ENCODE peak calls at places on chromosome 13, in five cellular contexts. R is CD4-positive, CD25-positive, alpha-beta regulatory T cell; U is A673; M is foreskin keratinocyte; H is adrenal gland. Q is an unnamed sample.

GRCh38 chr13:25973085-25973484 is 78.7 kb downstream of the SHISA2 start:
- DNase-seq in R (no peak), U (no peak), M (no peak), H (no peak), Q (no peak)

GRCh38 chr13:107242138-107242537 is 674.2 kb upstream of the ARGLU1 start:
- DNase-seq in R (no peak), U (no peak), M (no peak), H (no peak), Q (no peak)

GRCh38 chr13:48078251-48078656 is 16.6 kb downstream of the MED4 start:
- DNase-seq in R (no peak), U (peak; percentile 4), M (no peak), H (no peak), Q (no peak)

GRCh38 chr13:25335856-25336255 is 34.4 kb downstream of the NUP58 start:
- DNase-seq in R (no peak), U (no peak), M (no peak), H (no peak), Q (no peak)

GRCh38 chr13:111211789-111212516 is 96.8 kb downstream of the ARHGEF7 start:
- DNase-seq in R (no peak), U (peak; percentile 45), M (no peak), H (no peak), Q (no peak)

GRCh38 chr13:46905249-46905648 is 8.4 kb upstream of the HTR2A start:
- DNase-seq in R (no peak), U (no peak), M (no peak), H (no peak), Q (no peak)

GRCh38 chr13:37616131-37616530 is 17.6 kb upstream of the POSTN start:
- DNase-seq in R (no peak), U (no peak), M (no peak), H (no peak), Q (no peak)

GRCh38 chr13:94708971-94709614 is 3.3 kb downstream of the SOX21 start:
- DNase-seq in R (no peak), U (no peak), M (no peak), H (no peak), Q (no peak)

GRCh38 chr13:42334329-42334706 is 62.4 kb downstream of the AKAP11 start:
- DNase-seq in R (no peak), U (no peak), M (no peak), H (no peak), Q (no peak)

GRCh38 chr13:24747248-24748151 is 16.5 kb upstream of the RNF17 start:
- DNase-seq in R (no peak), U (peak; percentile 14), M (peak; percentile 18), H (no peak), Q (no peak)

GRCh38 chr13:96093296-96094006 is 3.5 kb downstream of the HS6ST3 start:
- DNase-seq in R (no peak), U (no peak), M (no peak), H (no peak), Q (no peak)

GRCh38 chr13:114038900-114039299 is 65.0 kb upstream of the C13orf46 start:
- DNase-seq in R (no peak), U (no peak), M (no peak), H (no peak), Q (no peak)

GRCh38 chr13:114038211-114038613 is 64.3 kb upstream of the C13orf46 start:
- DNase-seq in R (no peak), U (peak; percentile 53), M (no peak), H (no peak), Q (no peak)

GRCh38 chr13:114039471-114040141 is 65.7 kb upstream of the C13orf46 start:
- DNase-seq in R (no peak), U (no peak), M (no peak), H (no peak), Q (no peak)

GRCh38 chr13:114035583-114036501 is 62.0 kb upstream of the C13orf46 start:
- DNase-seq in R (no peak), U (no peak), M (no peak), H (no peak), Q (no peak)

GRCh38 chr13:114037674-114038073 is 63.8 kb upstream of the C13orf46 start:
- DNase-seq in R (no peak), U (no peak), M (no peak), H (no peak), Q (no peak)
- H3K27ac ChIP-seq in R (no peak overlapping the region), U (no peak overlapping the region), M (no peak overlapping the region), H (no peak overlapping the region), Q (no peak overlapping the region)

DNA sequence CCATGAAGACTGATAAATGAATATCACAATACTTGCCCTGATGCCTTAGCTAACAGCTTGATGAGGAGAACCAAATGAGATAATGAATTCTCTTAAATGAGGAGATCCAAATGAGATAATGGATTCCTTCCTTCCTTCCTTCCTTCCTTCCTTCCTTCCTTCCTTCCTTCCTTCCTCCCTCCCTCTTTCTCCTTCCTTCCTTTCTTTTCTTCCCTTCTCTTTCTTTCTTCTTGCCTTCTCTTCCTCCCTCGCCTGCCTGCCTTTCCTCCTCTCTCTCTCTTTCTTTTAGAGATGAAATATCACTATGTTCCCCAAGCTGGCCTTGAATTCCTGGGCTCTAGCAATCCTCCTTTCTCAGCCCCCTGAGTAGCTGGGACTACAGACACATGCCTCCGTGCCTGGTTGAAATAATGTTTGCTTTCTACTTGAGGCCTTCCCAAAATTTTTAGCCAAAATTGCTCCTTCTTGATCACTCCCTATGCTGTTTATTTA is 4.0 kb upstream of the SLAIN1 start:
- DNase-seq in R (no peak), U (peak; percentile 96), M (no peak), H (no peak), Q (no peak)
- H3K27ac ChIP-seq in R (no peak overlapping the region), U (peak overlapping the region; percentile 98), M (no peak overlapping the region), H (no peak overlapping the region), Q (no peak overlapping the region)

DNA sequence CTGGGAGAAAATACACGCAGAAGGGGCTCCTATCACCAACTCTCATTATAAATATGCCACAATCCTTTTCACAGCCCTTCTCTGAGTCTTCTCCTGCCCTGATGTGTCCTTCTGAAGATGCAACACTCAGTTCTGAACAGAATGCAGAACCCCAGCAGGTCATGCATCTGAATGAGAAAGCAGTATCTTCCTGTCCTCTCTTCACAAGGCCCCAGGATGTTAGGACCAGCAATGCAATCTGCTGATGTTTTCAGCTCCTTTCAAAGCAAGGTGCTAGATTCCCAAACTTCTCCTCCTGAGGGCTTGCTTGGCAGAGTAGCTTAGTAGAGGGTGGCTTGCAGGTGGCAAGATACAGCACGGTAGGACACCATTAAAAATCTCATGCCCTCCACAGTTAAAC is 22.3 kb upstream of the DOCK9 start:
- DNase-seq in R (no peak), U (no peak), M (no peak), H (no peak), Q (no peak)
- H3K27ac ChIP-seq in R (no peak overlapping the region), U (no peak overlapping the region), M (no peak overlapping the region), H (no peak overlapping the region), Q (no peak overlapping the region)

DNA sequence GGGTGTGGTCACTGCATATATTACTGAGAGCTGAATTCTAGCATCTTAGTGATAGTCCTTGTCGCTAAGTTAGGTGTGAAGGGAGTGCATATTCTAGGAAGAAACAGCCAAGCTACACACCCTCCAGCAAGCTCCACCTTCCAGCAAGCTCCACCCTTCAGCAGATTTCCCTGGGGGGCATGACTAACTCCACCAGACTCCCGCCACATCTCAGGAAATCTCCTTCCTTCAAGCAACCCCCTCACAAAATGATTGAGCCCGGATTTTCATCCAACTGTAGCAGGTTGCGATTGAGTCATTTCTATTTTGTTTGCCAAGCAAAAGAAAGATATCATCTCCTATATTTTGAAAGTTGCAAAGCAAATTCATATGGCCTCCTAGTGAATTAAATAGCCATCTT is 162.1 kb upstream of the TMTC4 start:
- DNase-seq in R (no peak), U (peak; percentile 68), M (no peak), H (no peak), Q (no peak)
- H3K27ac ChIP-seq in R (no peak overlapping the region), U (no peak overlapping the region), M (no peak overlapping the region), H (no peak overlapping the region), Q (no peak overlapping the region)

GRCh38 chr13:28584873-28585317 is 74.0 kb upstream of the POMP start:
- DNase-seq in R (no peak), U (no peak), M (no peak), H (no peak), Q (no peak)
- H3K27ac ChIP-seq in R (no peak overlapping the region), U (no peak overlapping the region), M (no peak overlapping the region), H (no peak overlapping the region), Q (no peak overlapping the region)

GRCh38 chr13:79480954-79481684 is at the start of gene NDFIP2:
- DNase-seq in R (peak; percentile 73), U (peak; percentile 91), M (peak; percentile 82), H (peak; percentile 87), Q (peak; percentile 94)
- H3K27ac ChIP-seq in R (peak within 1 kb of the TSS; percentile 5), U (peak within 1 kb of the TSS; percentile 64), M (peak within 1 kb of the TSS; percentile 97), H (peak within 1 kb of the TSS; percentile 80), Q (peak within 1 kb of the TSS; percentile 88)

GRCh38 chr13:40187836-40188591 is 478.4 kb downstream of the FOXO1 start:
- DNase-seq in R (peak; percentile 53), U (no peak), M (no peak), H (no peak), Q (no peak)

GRCh38 chr13:40186041-40186440 is 480.4 kb downstream of the FOXO1 start:
- DNase-seq in R (no peak), U (no peak), M (no peak), H (no peak), Q (no peak)

GRCh38 chr13:40185393-40185792 is 481.0 kb downstream of the FOXO1 start:
- DNase-seq in R (no peak), U (no peak), M (no peak), H (no peak), Q (no peak)

GRCh38 chr13:40186636-40187323 is 479.7 kb downstream of the FOXO1 start:
- DNase-seq in R (no peak), U (no peak), M (no peak), H (no peak), Q (no peak)

DNA sequence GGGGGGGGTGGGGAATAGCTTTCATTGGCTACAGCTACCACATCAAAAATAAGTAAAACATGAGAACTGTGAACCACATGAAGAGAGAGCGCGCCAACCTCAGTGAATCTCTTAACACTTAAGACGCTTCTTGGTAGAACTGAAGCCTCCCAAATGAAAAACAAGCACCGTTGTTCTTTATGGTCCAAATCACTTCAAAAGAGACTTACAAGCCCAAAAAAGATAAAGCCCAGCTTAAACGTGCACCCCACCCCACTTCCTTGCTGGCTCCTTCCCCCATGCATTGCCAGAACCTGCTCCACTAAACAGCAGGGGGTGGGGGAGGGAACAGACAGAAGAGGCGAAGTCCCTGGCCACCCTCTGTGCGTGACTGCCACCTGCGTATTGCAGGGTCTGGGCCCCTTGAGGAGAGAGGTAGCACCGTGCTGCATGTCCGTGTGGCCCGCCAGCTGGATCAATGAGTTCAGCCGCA is 479.1 kb downstream of the FOXO1 start:
- DNase-seq in R (peak; percentile 67), U (no peak), M (no peak), H (no peak), Q (no peak)
- H3K27ac ChIP-seq in R (peak overlapping the region; percentile 87), U (no peak overlapping the region), M (no peak overlapping the region), H (no peak overlapping the region), Q (peak overlapping the region; percentile 12)

DNA sequence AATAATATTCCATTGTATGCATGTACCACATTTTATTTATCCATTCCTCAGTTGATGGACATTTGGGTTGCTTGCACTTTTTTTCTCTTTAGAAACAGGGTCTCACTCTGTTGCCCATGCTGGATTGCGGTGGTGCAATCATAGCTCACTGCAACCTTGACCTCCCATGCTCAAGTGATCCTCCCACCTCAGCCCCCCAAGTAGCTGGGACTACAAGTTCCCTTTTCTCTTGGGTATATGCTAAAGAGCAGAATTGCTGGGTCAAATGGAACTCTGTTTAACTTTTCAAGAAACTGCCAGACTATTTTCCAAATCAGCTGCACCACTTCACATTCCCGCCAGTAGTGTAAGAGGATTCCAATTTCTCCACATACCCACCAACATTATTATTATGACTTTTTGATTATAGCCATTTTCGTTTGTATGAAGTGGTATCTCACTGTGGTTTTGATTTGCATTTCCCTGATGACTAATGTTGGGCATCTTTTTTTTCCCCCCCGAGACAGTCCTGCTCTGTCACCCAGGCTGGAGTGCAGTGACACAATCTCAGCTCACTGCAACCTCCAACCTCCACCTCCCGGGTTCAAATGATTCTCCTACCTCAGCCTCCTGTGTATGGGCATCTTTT is 7.6 kb upstream of the IPO5 start:
- DNase-seq in R (no peak), U (peak; percentile 72), M (no peak), H (no peak), Q (no peak)
- H3K27ac ChIP-seq in R (no peak overlapping the region), U (peak overlapping the region; percentile 99), M (no peak overlapping the region), H (no peak overlapping the region), Q (no peak overlapping the region)